ENCODE peak calls at places on chromosomes 5 and 9, in seven cellular contexts. One of them, this sample, is unnamed.

GRCh38 chr5:40043916-40044315 is 619.1 kb upstream of the DAB2 start:
- DNase-seq in heart left ventricle: no peak
- DNase-seq in epithelial cell of esophagus: peak; percentile 16
- DNase-seq in HepG2: no peak
- DNase-seq in lower lobe of right lung: no peak
- DNase-seq in cardiac fibroblast: peak; percentile 41
- DNase-seq in fibroblast of lung: no peak
- DNase-seq in this sample: no peak

GRCh38 chr5:7779019-7779662 is 71.8 kb downstream of the CFAP90 start:
- DNase-seq in cardiac fibroblast: no peak
- DNase-seq in fibroblast of lung: peak; percentile 40
- DNase-seq in lower lobe of right lung: no peak
- DNase-seq in epithelial cell of esophagus: no peak
- DNase-seq in heart left ventricle: no peak
- DNase-seq in HepG2: no peak
- DNase-seq in this sample: no peak

GRCh38 chr5:167759411-167759821 is 532.0 kb upstream of the WWC1 start:
- DNase-seq in heart left ventricle: no peak
- DNase-seq in lower lobe of right lung: no peak
- DNase-seq in HepG2: no peak
- DNase-seq in epithelial cell of esophagus: peak; percentile 100
- DNase-seq in cardiac fibroblast: peak; percentile 75
- DNase-seq in fibroblast of lung: peak; percentile 94
- DNase-seq in this sample: no peak

GRCh38 chr5:156326718-156327259 is at the start of gene SGCD:
- DNase-seq in fibroblast of lung: peak; percentile 90
- DNase-seq in cardiac fibroblast: peak; percentile 33
- DNase-seq in epithelial cell of esophagus: peak; percentile 1
- DNase-seq in lower lobe of right lung: peak; percentile 47
- DNase-seq in HepG2: no peak
- DNase-seq in heart left ventricle: peak; percentile 70
- DNase-seq in this sample: peak; percentile 46

GRCh38 chr9:86434039-86434726 is 80.0 kb upstream of the TUT7 start:
- DNase-seq in lower lobe of right lung: no peak
- DNase-seq in fibroblast of lung: peak; percentile 88
- DNase-seq in cardiac fibroblast: peak; percentile 77
- DNase-seq in heart left ventricle: peak; percentile 9
- DNase-seq in HepG2: peak; percentile 39
- DNase-seq in epithelial cell of esophagus: peak; percentile 67
- DNase-seq in this sample: peak; percentile 84

GRCh38 chr5:8905021-8905420 is 640.9 kb downstream of the SEMA5A start:
- DNase-seq in cardiac fibroblast: peak; percentile 82
- DNase-seq in fibroblast of lung: peak; percentile 65
- DNase-seq in HepG2: no peak
- DNase-seq in epithelial cell of esophagus: peak; percentile 91
- DNase-seq in heart left ventricle: peak; percentile 11
- DNase-seq in lower lobe of right lung: no peak
- DNase-seq in this sample: peak; percentile 77

GRCh38 chr9:73680831-73681230 is 529.2 kb downstream of the ANXA1 start:
- DNase-seq in lower lobe of right lung: no peak
- DNase-seq in epithelial cell of esophagus: no peak
- DNase-seq in cardiac fibroblast: peak; percentile 14
- DNase-seq in heart left ventricle: no peak
- DNase-seq in HepG2: no peak
- DNase-seq in fibroblast of lung: no peak
- DNase-seq in this sample: peak; percentile 13

GRCh38 chr5:109743770-109744212 is 54.1 kb downstream of the MAN2A1 start:
- DNase-seq in cardiac fibroblast: peak; percentile 97
- DNase-seq in lower lobe of right lung: no peak
- DNase-seq in heart left ventricle: no peak
- DNase-seq in HepG2: peak; percentile 6
- DNase-seq in fibroblast of lung: peak; percentile 97
- DNase-seq in epithelial cell of esophagus: peak; percentile 92
- DNase-seq in this sample: peak; percentile 93

GRCh38 chr9:17802249-17802857 is 223.5 kb downstream of the SH3GL2 start:
- DNase-seq in fibroblast of lung: peak; percentile 6
- DNase-seq in epithelial cell of esophagus: peak; percentile 24
- DNase-seq in heart left ventricle: no peak
- DNase-seq in lower lobe of right lung: no peak
- DNase-seq in HepG2: no peak
- DNase-seq in cardiac fibroblast: peak; percentile 41
- DNase-seq in this sample: peak; percentile 21

GRCh38 chr5:142235050-142235797 is 89.6 kb downstream of the SPRY4 start:
- DNase-seq in lower lobe of right lung: no peak
- DNase-seq in heart left ventricle: no peak
- DNase-seq in HepG2: no peak
- DNase-seq in epithelial cell of esophagus: peak; percentile 34
- DNase-seq in fibroblast of lung: peak; percentile 52
- DNase-seq in cardiac fibroblast: peak; percentile 34
- DNase-seq in this sample: no peak

GRCh38 chr5:98638701-98639100 is 134.8 kb upstream of the RGMB start:
- DNase-seq in fibroblast of lung: peak; percentile 95
- DNase-seq in heart left ventricle: no peak
- DNase-seq in cardiac fibroblast: peak; percentile 39
- DNase-seq in lower lobe of right lung: no peak
- DNase-seq in HepG2: no peak
- DNase-seq in epithelial cell of esophagus: no peak
- DNase-seq in this sample: peak; percentile 49

GRCh38 chr5:1321576-1321975 is 23.3 kb downstream of the CLPTM1L start:
- DNase-seq in heart left ventricle: no peak
- DNase-seq in fibroblast of lung: no peak
- DNase-seq in HepG2: no peak
- DNase-seq in lower lobe of right lung: peak; percentile 14
- DNase-seq in cardiac fibroblast: no peak
- DNase-seq in epithelial cell of esophagus: no peak
- DNase-seq in this sample: no peak

GRCh38 chr5:2892601-2893000 is 141.1 kb upstream of the IRX2 start:
- DNase-seq in cardiac fibroblast: no peak
- DNase-seq in epithelial cell of esophagus: no peak
- DNase-seq in fibroblast of lung: no peak
- DNase-seq in heart left ventricle: no peak
- DNase-seq in HepG2: no peak
- DNase-seq in lower lobe of right lung: no peak
- DNase-seq in this sample: no peak

GRCh38 chr9:2262371-2262770 is 247.2 kb downstream of the SMARCA2 start:
- DNase-seq in cardiac fibroblast: no peak
- DNase-seq in heart left ventricle: no peak
- DNase-seq in HepG2: no peak
- DNase-seq in fibroblast of lung: no peak
- DNase-seq in epithelial cell of esophagus: no peak
- DNase-seq in lower lobe of right lung: no peak
- DNase-seq in this sample: no peak

GRCh38 chr5:151005975-151006576 is 14.3 kb upstream of the GPX3 start:
- DNase-seq in fibroblast of lung: peak; percentile 12
- DNase-seq in cardiac fibroblast: peak; percentile 41
- DNase-seq in heart left ventricle: peak; percentile 69
- DNase-seq in epithelial cell of esophagus: no peak
- DNase-seq in lower lobe of right lung: peak; percentile 74
- DNase-seq in HepG2: no peak
- DNase-seq in this sample: peak; percentile 96

GRCh38 chr5:144469106-144469505 is 298.4 kb downstream of the KCTD16 start:
- DNase-seq in epithelial cell of esophagus: no peak
- DNase-seq in cardiac fibroblast: peak; percentile 65
- DNase-seq in heart left ventricle: no peak
- DNase-seq in fibroblast of lung: peak; percentile 81
- DNase-seq in lower lobe of right lung: no peak
- DNase-seq in HepG2: no peak
- DNase-seq in this sample: no peak

GRCh38 chr5:60143912-60144311 is 250.4 kb upstream of the PDE4D start:
- DNase-seq in lower lobe of right lung: no peak
- DNase-seq in epithelial cell of esophagus: no peak
- DNase-seq in fibroblast of lung: no peak
- DNase-seq in heart left ventricle: no peak
- DNase-seq in HepG2: peak; percentile 15
- DNase-seq in cardiac fibroblast: no peak
- DNase-seq in this sample: no peak

DNA sequence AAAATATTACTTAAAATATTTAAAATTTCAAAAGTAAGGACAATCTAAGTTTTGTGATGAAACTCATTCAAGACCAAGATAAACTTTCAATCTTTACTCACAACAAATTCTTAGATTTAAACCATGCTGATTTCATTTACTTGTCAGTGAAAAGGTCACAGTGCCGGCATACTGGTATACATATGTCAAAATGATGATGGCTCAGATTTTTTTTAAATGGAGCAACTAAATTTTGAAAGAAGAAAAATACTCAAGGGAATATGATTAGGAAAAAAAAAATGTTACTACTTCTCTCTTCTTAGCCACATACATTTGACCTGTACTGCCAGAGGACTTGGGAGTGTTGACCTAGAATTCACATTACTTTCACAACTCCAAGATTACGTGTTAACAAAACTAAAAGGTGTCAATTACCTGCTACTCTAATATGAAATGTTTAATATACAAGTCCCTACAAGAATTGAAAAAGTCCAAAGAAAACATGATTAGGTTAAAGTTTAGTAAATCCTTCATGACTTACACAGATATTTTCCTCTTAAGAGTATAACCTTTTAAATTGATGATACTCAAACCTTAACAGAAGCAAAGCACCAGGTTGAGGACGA is 4.6 kb downstream of the EFNA5 start:
- DNase-seq in HepG2: no peak
- DNase-seq in fibroblast of lung: no peak
- DNase-seq in epithelial cell of esophagus: peak; percentile 25
- DNase-seq in lower lobe of right lung: no peak
- DNase-seq in cardiac fibroblast: peak; percentile 25
- DNase-seq in heart left ventricle: no peak
- DNase-seq in this sample: no peak
- H3K4me3 ChIP-seq in HepG2: no peak overlapping the region
- H3K4me3 ChIP-seq in fibroblast of lung: no peak overlapping the region
- H3K4me3 ChIP-seq in epithelial cell of esophagus: no peak overlapping the region
- H3K4me3 ChIP-seq in lower lobe of right lung: no peak overlapping the region
- H3K4me3 ChIP-seq in cardiac fibroblast: no peak overlapping the region
- H3K4me3 ChIP-seq in heart left ventricle: no peak overlapping the region
- H3K4me3 ChIP-seq in this sample: no peak overlapping the region

DNA sequence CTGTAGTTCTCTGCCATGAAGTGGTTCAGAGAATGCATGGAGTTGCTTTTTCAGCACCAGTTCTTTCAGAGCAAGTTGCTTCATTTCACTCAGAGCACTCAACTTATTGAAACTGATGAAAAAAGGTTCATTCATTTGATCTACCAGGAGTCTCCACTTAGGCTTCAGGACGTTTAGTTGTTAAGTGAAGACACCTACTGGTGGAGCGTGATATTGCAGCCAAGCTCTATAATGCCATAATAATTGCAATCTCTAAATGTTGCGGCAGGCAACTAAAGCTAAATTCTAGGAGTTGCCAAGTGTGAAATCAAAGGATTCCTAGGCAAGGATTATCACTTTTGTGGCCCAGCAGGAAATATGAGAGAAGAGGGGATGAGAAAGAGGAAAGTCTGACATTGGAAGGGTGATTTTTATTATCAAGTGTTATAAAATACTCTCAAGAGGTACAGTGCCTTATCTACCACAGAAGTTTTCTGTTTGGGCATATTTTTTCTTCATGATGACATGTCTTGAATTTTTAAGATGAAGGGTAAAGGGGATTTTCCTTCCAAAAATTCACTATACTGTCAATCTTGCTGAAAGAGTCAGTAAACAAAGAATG is 83.6 kb downstream of the SH3PXD2B start:
- DNase-seq in epithelial cell of esophagus: peak; percentile 66
- DNase-seq in heart left ventricle: no peak
- DNase-seq in lower lobe of right lung: no peak
- DNase-seq in HepG2: peak; percentile 30
- DNase-seq in cardiac fibroblast: peak; percentile 83
- DNase-seq in fibroblast of lung: peak; percentile 39
- DNase-seq in this sample: peak; percentile 72
- TF ChIP-seq CTCF in epithelial cell of esophagus: peak; percentile 55
- TF ChIP-seq CTCF in heart left ventricle: peak; percentile 37
- TF ChIP-seq CTCF in lower lobe of right lung: peak; percentile 54
- TF ChIP-seq CTCF in HepG2: peak; percentile 69
- TF ChIP-seq CTCF in cardiac fibroblast: peak; percentile 82
- TF ChIP-seq CTCF in fibroblast of lung: peak; percentile 79
- TF ChIP-seq CTCF in this sample: peak; percentile 80

DNA sequence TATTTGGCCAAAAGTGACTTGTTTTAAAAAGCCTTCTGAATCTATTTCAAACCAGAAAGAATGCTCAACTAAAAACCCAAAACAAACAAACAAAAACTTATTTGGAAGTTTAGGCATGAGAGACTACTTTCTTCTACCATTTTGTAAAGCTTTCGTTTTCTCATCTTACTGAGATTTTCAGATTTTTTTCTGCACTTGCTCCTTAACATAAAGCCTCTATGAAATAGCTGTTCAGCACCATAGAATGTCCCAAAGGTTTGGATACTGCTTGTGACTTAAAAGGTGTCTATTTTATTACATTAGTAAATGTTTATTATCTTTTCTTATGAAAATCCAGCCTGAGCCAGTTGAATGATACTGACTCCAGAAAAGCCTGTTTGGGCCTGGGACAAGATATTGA is 292.5 kb downstream of the ZSWIM6 start:
- DNase-seq in cardiac fibroblast: no peak
- DNase-seq in lower lobe of right lung: no peak
- DNase-seq in epithelial cell of esophagus: no peak
- DNase-seq in fibroblast of lung: no peak
- DNase-seq in HepG2: no peak
- DNase-seq in heart left ventricle: no peak
- DNase-seq in this sample: no peak
- H3K4me3 ChIP-seq in cardiac fibroblast: no peak overlapping the region
- H3K4me3 ChIP-seq in lower lobe of right lung: no peak overlapping the region
- H3K4me3 ChIP-seq in epithelial cell of esophagus: no peak overlapping the region
- H3K4me3 ChIP-seq in fibroblast of lung: no peak overlapping the region
- H3K4me3 ChIP-seq in HepG2: no peak overlapping the region
- H3K4me3 ChIP-seq in heart left ventricle: no peak overlapping the region
- H3K4me3 ChIP-seq in this sample: no peak overlapping the region

DNA sequence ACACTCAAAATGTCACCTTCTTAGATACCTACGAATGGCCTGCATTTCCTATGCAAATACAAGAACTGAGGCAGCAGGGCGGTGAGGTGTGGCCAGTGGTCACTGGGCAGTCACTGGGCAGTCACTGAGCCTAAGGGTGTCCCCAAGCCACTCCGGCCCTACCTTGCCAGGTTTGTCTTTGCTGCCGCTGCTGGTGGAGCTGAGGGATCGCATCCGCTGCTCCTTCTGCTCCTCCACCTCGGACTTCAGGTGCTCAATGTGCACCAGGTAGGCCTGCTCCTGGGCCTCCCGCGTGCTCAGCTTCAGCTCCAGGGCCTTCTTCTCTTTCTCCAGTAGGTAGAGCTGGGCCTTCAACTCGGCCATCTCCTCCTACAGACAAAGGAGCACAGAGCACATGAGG is 72.3 kb downstream of the DCP2 start:
- DNase-seq in fibroblast of lung: no peak
- DNase-seq in lower lobe of right lung: no peak
- DNase-seq in epithelial cell of esophagus: no peak
- DNase-seq in cardiac fibroblast: no peak
- DNase-seq in heart left ventricle: no peak
- DNase-seq in HepG2: no peak
- DNase-seq in this sample: no peak
- TF ChIP-seq CTCF in fibroblast of lung: no peak
- TF ChIP-seq CTCF in lower lobe of right lung: no peak
- TF ChIP-seq CTCF in epithelial cell of esophagus: no peak
- TF ChIP-seq CTCF in cardiac fibroblast: no peak
- TF ChIP-seq CTCF in heart left ventricle: no peak
- TF ChIP-seq CTCF in HepG2: no peak
- TF ChIP-seq CTCF in this sample: no peak

This sample was measured in fibroblast of villous mesenchyme.